ENCODE peak calls at places on chromosomes 2 and 18, in seven cellular contexts. O is colonic mucosa, K is spleen, M is uterus, I is prostate gland, Z is mammary epithelial cell, C is stomach. S is an unnamed sample.
A peak's percentile ranks its signal among the peaks of the same experiment; 100 is the strongest.

GRCh38 chr2:106097370-106098000 is 96.6 kb downstream of the UXS1 start:
- DNase-seq in C (no peak), I (no peak), K (no peak), O (no peak), M (no peak), Z (no peak), S (no peak)

GRCh38 chr2:17416891-17417391 is 101.3 kb downstream of the RAD51AP2 start:
- DNase-seq in C (no peak), M (no peak), Z (peak; percentile 99), I (peak; percentile 49), K (no peak), O (no peak), S (no peak)

GRCh38 chr18:79950440-79951341 is 762 bp downstream of the SLC66A2 start:
- DNase-seq in Z (peak; percentile 25), C (peak; percentile 50), O (peak; percentile 56), K (peak; percentile 90), M (no peak), I (no peak), S (no peak)

GRCh38 chr2:113227698-113228097 is 51.0 kb downstream of the PAX8 start:
- DNase-seq in M (no peak), O (no peak), I (no peak), C (no peak), K (no peak), Z (no peak), S (no peak)

GRCh38 chr18:8754995-8755955 is 49.9 kb downstream of the MTCL1 start:
- DNase-seq in O (no peak), I (no peak), K (no peak), M (no peak), C (no peak), Z (peak; percentile 65), S (no peak)

GRCh38 chr2:85589982-85590791 is 5.4 kb upstream of the RNF181 start:
- DNase-seq in O (no peak), M (no peak), K (no peak), Z (peak; percentile 49), I (no peak), C (peak; percentile 53), S (no peak)

GRCh38 chr2:17107131-17107530 is 411.1 kb downstream of the RAD51AP2 start:
- DNase-seq in K (no peak), O (no peak), I (no peak), M (no peak), Z (no peak), C (no peak), S (no peak)

GRCh38 chr18:79682896-79683625 is 3.5 kb downstream of the CTDP1 start:
- DNase-seq in K (no peak), Z (no peak), M (no peak), C (no peak), I (no peak), O (no peak), S (no peak)

GRCh38 chr2:40451926-40452605 is at the start of gene SLC8A1:
- DNase-seq in K (peak; percentile 85), C (no peak), M (peak; percentile 49), O (no peak), I (no peak), Z (peak; percentile 35), S (no peak)

GRCh38 chr18:12656671-12657047 is 1.2 kb downstream of the SPIRE1 start:
- DNase-seq in M (no peak), Z (peak; percentile 19), I (no peak), O (no peak), C (no peak), K (no peak), S (no peak)

GRCh38 chr2:136257893-136258292 is 139.9 kb upstream of the CXCR4 start:
- DNase-seq in Z (no peak), O (no peak), I (no peak), K (no peak), C (no peak), M (no peak), S (no peak)

GRCh38 chr2:9262671-9263171 is 56.1 kb downstream of the ASAP2 start:
- DNase-seq in K (no peak), O (no peak), C (no peak), I (no peak), M (no peak), Z (no peak), S (no peak)

GRCh38 chr2:96977631-96978195 is 8.7 kb downstream of the FAM178B start:
- DNase-seq in O (no peak), C (no peak), I (no peak), Z (peak; percentile 82), M (no peak), K (no peak), S (no peak)

GRCh38 chr2:85312404-85312803 is 15.4 kb downstream of the TGOLN2 start:
- DNase-seq in K (no peak), M (no peak), C (no peak), Z (peak; percentile 76), I (no peak), O (no peak), S (no peak)

GRCh38 chr2:189635353-189635752 is 25.9 kb upstream of the ASNSD1 start:
- DNase-seq in K (no peak), Z (no peak), M (no peak), C (no peak), O (no peak), I (no peak), S (no peak)

GRCh38 chr2:120395221-120395620 is 49.3 kb downstream of the INHBB start:
- DNase-seq in Z (no peak), I (no peak), K (peak; percentile 62), M (no peak), C (peak; percentile 13), O (no peak), S (no peak)

GRCh38 chr2:63054812-63055509 is 4.3 kb downstream of the OTX1 start:
- DNase-seq in K (no peak), M (no peak), Z (no peak), C (no peak), O (no peak), I (no peak), S (no peak)

GRCh38 chr2:190812506-190813294 is 67.9 kb upstream of the GLS start:
- DNase-seq in M (no peak), C (no peak), Z (no peak), I (no peak), K (no peak), O (no peak), S (no peak)

GRCh38 chr2:235421618-235422017 is 72.2 kb upstream of the AGAP1 start:
- DNase-seq in Z (no peak), K (no peak), I (no peak), O (no peak), M (no peak), C (peak; percentile 75), S (no peak)

GRCh38 chr2:53220969-53221368 is 546.6 kb upstream of the CHAC2 start:
- DNase-seq in K (no peak), C (no peak), I (no peak), Z (no peak), M (no peak), O (no peak), S (no peak)

GRCh38 chr2:205644018-205644417 is 38.3 kb upstream of the NRP2 start:
- DNase-seq in C (no peak), M (no peak), Z (peak; percentile 61), K (no peak), O (no peak), I (no peak), S (no peak)

GRCh38 chr18:75679347-75679746 is 251.8 kb upstream of the SMIM21 start:
- DNase-seq in M (peak; percentile 44), I (no peak), C (no peak), Z (no peak), O (no peak), K (no peak), S (no peak)

GRCh38 chr2:217064234-217065103 is 204.6 kb upstream of the TNP1 start:
- DNase-seq in Z (no peak), I (no peak), K (no peak), M (peak; percentile 54), C (no peak), O (no peak), S (no peak)

GRCh38 chr2:109175350-109175678 is 46.3 kb downstream of the SH3RF3 start:
- DNase-seq in K (no peak), O (no peak), M (no peak), I (peak; percentile 75), C (no peak), Z (no peak), S (no peak)
- H3K4me1 ChIP-seq in K (peaks cover 19% of the 10 kb centered on the region), O (no peaks in the 10 kb centered on the region), M (peaks cover 3% of the 10 kb centered on the region), I (no peaks in the 10 kb centered on the region), C (peaks cover 43% of the 10 kb centered on the region), Z (no peaks in the 10 kb centered on the region), S (peaks cover 36% of the 10 kb centered on the region)

DNA sequence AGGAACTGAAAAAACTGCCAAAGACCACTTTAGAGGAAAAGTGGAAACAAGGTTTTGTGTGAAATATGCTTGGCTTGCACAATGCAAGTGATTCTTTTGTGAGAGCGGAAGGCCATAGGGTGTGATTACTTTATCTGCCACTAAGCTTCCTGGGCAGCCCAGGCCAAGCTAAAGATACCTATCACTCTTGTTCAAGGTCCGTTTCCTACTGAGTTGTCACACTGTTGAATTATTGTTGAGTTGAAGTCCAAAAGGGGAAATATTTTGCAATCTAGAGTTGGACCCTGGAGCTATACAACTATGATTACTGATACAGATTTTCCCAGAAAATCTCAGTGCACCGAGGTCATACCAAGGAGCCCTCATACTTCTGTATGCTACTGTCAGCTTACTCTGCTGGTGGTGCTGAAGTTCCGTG is 72.7 kb upstream of the CTAGE1 start:
- DNase-seq in O (no peak), I (no peak), M (no peak), C (no peak), K (no peak), Z (no peak), S (no peak)
- TF ChIP-seq CTCF in O (no peak), I (no peak), M (no peak), C (no peak), K (peak; percentile 32), Z (no peak), S (no peak)

DNA sequence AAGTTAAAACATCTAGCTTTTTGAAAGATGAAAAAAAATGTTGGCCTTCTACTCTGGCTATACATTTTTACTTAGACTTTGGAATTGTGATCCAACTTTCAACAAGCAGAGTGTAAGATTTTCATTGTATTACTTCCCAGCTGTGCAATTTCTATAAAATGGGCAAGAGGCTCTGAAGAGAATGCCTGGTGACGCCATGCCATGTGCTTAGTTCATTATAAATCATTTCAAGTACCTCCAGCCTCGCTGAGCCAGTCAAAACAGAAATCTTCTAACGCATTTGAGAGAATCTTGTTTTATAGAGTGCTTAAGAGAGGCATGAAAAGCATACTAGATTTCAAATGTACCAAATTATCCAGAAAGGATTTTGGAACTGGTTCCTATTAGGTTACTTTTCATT is 10.1 kb upstream of the STK17B start:
- DNase-seq in C (no peak), I (no peak), O (no peak), K (no peak), Z (no peak), M (no peak), S (no peak)
- H3K4me1 ChIP-seq in C (peaks cover 6% of the 10 kb centered on the region), I (no peaks in the 10 kb centered on the region), O (no peaks in the 10 kb centered on the region), K (peaks cover 53% of the 10 kb centered on the region), Z (no peaks in the 10 kb centered on the region), M (no peaks in the 10 kb centered on the region), S (no peaks in the 10 kb centered on the region)

DNA sequence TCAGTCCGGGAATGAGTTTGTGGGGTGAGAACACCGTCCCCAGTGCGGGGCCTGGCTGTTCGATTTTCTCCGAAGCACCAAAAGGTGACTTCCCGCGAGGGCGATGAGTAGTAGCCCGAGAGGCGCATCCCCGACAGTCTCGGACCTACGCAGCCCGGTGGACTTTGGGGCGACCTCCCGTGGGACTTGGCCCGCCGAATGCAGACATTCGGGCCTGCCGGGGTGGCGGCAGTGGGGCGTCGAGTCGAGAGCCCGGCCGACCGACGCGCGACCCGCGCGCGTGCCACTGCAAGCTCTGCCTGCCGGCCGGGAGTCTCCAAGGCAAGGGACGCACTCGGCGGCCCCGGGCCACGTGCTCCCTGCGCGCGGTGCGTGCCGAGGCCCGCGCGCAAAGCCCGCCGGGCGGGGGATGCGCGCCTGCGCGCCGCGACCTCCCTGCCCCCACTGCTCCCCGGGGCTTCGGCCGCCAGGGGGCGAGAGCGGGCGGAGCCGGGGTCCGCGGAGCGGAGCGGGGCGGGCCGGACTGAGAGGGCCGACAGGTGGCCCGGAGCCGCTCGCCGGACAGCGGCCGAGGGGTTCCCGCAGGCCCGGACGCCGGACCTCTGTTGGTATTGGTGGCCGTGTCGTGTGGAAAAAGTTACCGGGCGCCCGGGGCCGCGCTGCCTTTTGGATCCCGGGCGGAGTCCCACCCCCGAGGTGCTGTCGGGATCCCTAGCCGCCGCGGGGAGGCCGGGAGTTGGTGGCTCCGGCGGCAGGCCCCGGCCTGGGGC is 1.8 kb downstream of the PTMA start:
- DNase-seq in O (peak; percentile 84), I (peak; percentile 76), K (peak; percentile 97), M (peak; percentile 91), Z (peak; percentile 84), C (peak; percentile 91), S (no peak)
- TF ChIP-seq CTCF in O (peak; percentile 61), I (peak; percentile 98), K (peak; percentile 95), M (peak; percentile 98), Z (peak; percentile 62), C (peak; percentile 68), S (peak; percentile 64)